ENCODE peak calls at places on chromosomes 12 and 14, in five cellular contexts. V, B, W, X and S are unnamed samples.
A peak's percentile ranks its signal among the peaks of the same experiment; 100 is the strongest.

GRCh38 chr12:13374783-13375182 is 178.3 kb downstream of the EMP1 start:
- DNase-seq in V (no peak), X (no peak), B (no peak), W (no peak), S (no peak)

GRCh38 chr12:30823140-30823669 is 68.5 kb upstream of the CAPRIN2 start:
- DNase-seq in B (peak; percentile 32), X (no peak), W (no peak), V (peak; percentile 55), S (no peak)

GRCh38 chr12:13124661-13125505 is 21.4 kb upstream of the GSG1 start:
- DNase-seq in X (no peak), W (peak; percentile 68), B (peak; percentile 40), V (no peak), S (no peak)

GRCh38 chr14:104339829-104340228 is 201.4 kb downstream of the KIF26A start:
- DNase-seq in W (no peak), B (no peak), V (no peak), X (no peak), S (no peak)

GRCh38 chr12:115794659-115795081 is 482.8 kb downstream of the MED13L start:
- DNase-seq in W (no peak), X (no peak), B (no peak), V (no peak), S (no peak)

GRCh38 chr12:53617700-53618099 is 8.5 kb downstream of the ATF7 start:
- DNase-seq in B (no peak), W (no peak), X (no peak), V (no peak), S (no peak)

GRCh38 chr14:32076278-32077080 is 625 bp upstream of the ARHGAP5 start:
- DNase-seq in B (peak; percentile 94), X (peak; percentile 90), V (peak; percentile 93), W (peak; percentile 95), S (peak; percentile 98)

GRCh38 chr14:32657081-32657480 is 281.6 kb upstream of the NPAS3 start:
- DNase-seq in W (peak; percentile 61), X (no peak), B (peak; percentile 92), V (no peak), S (no peak)

GRCh38 chr14:22974530-22975313 is 7.6 kb downstream of the AJUBA start:
- DNase-seq in W (no peak), X (no peak), V (no peak), B (no peak), S (no peak)

GRCh38 chr12:51635371-51635770 is 44.3 kb downstream of the SCN8A start:
- DNase-seq in V (no peak), X (no peak), W (peak; percentile 20), B (peak; percentile 21), S (no peak)

GRCh38 chr14:101200008-101200649 is 296.6 kb upstream of the RTL1 start:
- DNase-seq in V (no peak), X (no peak), B (no peak), W (no peak), S (peak; percentile 63)

GRCh38 chr12:40946612-40947194 is 241.4 kb upstream of the PDZRN4 start:
- DNase-seq in V (no peak), B (peak; percentile 52), W (peak; percentile 42), X (peak; percentile 22), S (no peak)

GRCh38 chr12:30440826-30441602 is 254.7 kb downstream of the IPO8 start:
- DNase-seq in V (peak; percentile 13), W (peak; percentile 27), X (peak; percentile 43), B (peak; percentile 46), S (no peak)

GRCh38 chr14:78130356-78130755 is 39.8 kb upstream of the NRXN3 start:
- DNase-seq in W (no peak), B (no peak), X (no peak), V (no peak), S (no peak)

GRCh38 chr14:60095781-60096450 is 4.2 kb downstream of the PCNX4 start:
- DNase-seq in W (peak; percentile 93), B (peak; percentile 78), V (no peak), X (no peak), S (no peak)

GRCh38 chr12:6072302-6072752 is 52.1 kb downstream of the VWF start:
- DNase-seq in V (no peak), B (peak; percentile 66), W (peak; percentile 79), X (no peak), S (no peak)
- TF ChIP-seq CTCF in V (no peak), B (peak; percentile 20), W (peak; percentile 55), X (peak; percentile 37), S (peak; percentile 62)

DNA sequence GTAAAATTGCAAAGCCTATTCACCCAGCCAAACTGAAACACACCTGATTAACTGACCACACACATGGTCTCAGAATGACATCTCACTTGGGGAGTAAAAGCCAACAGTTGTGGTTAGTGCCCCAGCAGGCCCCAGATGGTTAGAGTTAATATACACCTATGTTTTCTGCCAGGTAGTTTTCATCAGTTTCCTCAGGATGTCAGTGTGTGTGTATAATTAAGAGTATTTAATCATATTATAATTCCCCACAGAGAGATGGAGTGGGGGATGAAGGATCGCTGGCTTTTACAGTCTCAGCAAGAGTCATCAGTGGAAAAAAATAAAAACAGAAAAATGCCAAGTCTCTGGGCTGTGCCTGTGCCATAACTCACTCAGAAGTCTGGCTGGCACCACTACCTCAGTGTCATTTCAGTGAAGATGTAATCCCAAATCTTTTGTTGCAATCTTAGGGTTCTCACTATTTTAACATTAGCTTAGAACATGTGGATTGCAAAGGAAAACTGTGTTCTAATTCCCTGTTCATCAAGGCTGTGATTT is 412.5 kb downstream of the ZFP36L1 start:
- DNase-seq in B (no peak), V (no peak), W (no peak), X (no peak), S (no peak)
- TF ChIP-seq CTCF in B (no peak), V (no peak), W (no peak), X (no peak), S (no peak)

GRCh38 chr12:101740980-101741379 is 1.7 kb upstream of the SYCP3 start:
- DNase-seq in X (no peak), V (no peak), B (no peak), W (no peak), S (no peak)

GRCh38 chr12:101746661-101747060 is 7.4 kb upstream of the SYCP3 start:
- DNase-seq in X (no peak), B (no peak), V (no peak), W (peak; percentile 5), S (no peak)

GRCh38 chr12:101745481-101745880 is 6.2 kb upstream of the SYCP3 start:
- DNase-seq in X (no peak), V (no peak), B (no peak), W (no peak), S (no peak)

GRCh38 chr12:101743242-101743641 is 4.0 kb upstream of the SYCP3 start:
- DNase-seq in V (no peak), X (no peak), W (no peak), B (no peak), S (no peak)

DNA sequence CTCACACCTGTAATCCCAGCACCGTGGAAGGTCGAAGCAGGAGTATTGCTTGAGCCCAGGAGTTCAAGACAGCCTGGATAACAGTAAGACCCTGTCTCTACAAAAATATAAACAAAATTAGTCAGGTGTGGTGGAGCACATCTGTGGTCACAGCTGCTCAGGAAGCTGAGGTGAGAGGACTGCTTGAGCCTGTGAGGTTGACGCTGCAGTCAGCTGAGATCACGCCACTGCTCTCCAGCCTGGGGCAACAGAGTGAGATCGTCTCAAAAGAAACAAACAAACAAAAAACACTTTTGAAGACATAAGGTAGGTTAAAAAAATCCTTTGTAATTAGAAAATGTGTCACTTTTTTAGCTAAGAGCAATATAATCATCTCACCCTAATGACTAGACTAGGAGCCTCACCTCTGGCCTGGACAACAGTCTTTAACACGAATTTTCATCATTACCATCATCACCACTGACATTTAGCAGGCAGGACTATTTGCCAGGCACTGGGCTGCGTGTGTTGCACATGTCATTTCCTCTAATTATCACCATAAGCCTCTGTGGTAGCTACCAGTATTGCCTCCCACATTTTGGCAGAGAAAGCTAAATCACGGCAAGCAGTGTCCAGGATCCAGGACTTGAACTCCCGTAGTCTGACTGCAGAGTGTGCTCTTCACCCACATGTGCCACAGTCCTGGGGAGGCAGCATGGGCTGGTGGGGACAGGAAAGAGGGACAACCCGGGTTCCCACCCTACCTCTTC is 4.6 kb upstream of the SYCP3 start:
- DNase-seq in X (no peak), W (no peak), V (no peak), B (no peak), S (no peak)
- TF ChIP-seq CTCF in X (no peak), W (no peak), V (no peak), B (no peak), S (no peak)

GRCh38 chr12:18552829-18553228 is 185.0 kb downstream of the PLCZ1 start:
- DNase-seq in B (no peak), V (no peak), X (no peak), W (no peak), S (no peak)
- TF ChIP-seq CTCF in B (no peak), V (peak; percentile 24), X (peak; percentile 31), W (peak; percentile 7), S (peak; percentile 38)

GRCh38 chr12:72300728-72301127 is 28.6 kb downstream of the TRHDE start:
- DNase-seq in W (no peak), V (no peak), X (no peak), B (no peak), S (no peak)

GRCh38 chr12:72295101-72295500 is 22.9 kb downstream of the TRHDE start:
- DNase-seq in W (peak; percentile 43), B (no peak), X (no peak), V (no peak), S (no peak)

GRCh38 chr12:72295744-72296143 is 23.6 kb downstream of the TRHDE start:
- DNase-seq in X (no peak), B (peak; percentile 44), V (no peak), W (peak; percentile 90), S (no peak)

GRCh38 chr12:72296389-72296788 is 24.2 kb downstream of the TRHDE start:
- DNase-seq in W (peak; percentile 91), V (no peak), B (peak; percentile 65), X (peak; percentile 92), S (no peak)

GRCh38 chr12:72297666-72298065 is 25.5 kb downstream of the TRHDE start:
- DNase-seq in W (no peak), V (no peak), X (no peak), B (no peak), S (no peak)
- TF ChIP-seq CTCF in W (no peak), V (no peak), X (no peak), B (no peak), S (no peak)